ENCODE peak calls at places on chromosomes 5 and 9, in four cellular contexts. One of them, this sample, is unnamed.

GRCh38 chr5:81395262-81395661 is 1.3 kb upstream of the ACOT12 start:
- DNase-seq in cardiac muscle cell: no peak
- DNase-seq in small intestine: no peak
- DNase-seq in stomach: no peak
- DNase-seq in this sample: no peak

GRCh38 chr5:74919487-74919886 is 53.3 kb upstream of the FAM169A start:
- DNase-seq in cardiac muscle cell: peak; percentile 77
- DNase-seq in small intestine: peak; percentile 56
- DNase-seq in stomach: no peak
- DNase-seq in this sample: no peak

GRCh38 chr5:40399349-40399748 is 280.4 kb upstream of the PTGER4 start:
- DNase-seq in cardiac muscle cell: no peak
- DNase-seq in small intestine: no peak
- DNase-seq in stomach: no peak
- DNase-seq in this sample: no peak

GRCh38 chr5:61686491-61687257 is 354.6 kb downstream of the ZSWIM6 start:
- DNase-seq in cardiac muscle cell: no peak
- DNase-seq in small intestine: peak; percentile 62
- DNase-seq in stomach: no peak
- DNase-seq in this sample: no peak

GRCh38 chr9:89427621-89428221 is 70.2 kb downstream of the SEMA4D start:
- DNase-seq in cardiac muscle cell: no peak
- DNase-seq in small intestine: no peak
- DNase-seq in stomach: no peak
- DNase-seq in this sample: no peak

GRCh38 chr5:67192719-67193464 is 3.7 kb downstream of the CD180 start:
- DNase-seq in cardiac muscle cell: no peak
- DNase-seq in small intestine: no peak
- DNase-seq in stomach: no peak
- DNase-seq in this sample: no peak

GRCh38 chr9:122004589-122004988 is 88.5 kb downstream of the TTLL11 start:
- DNase-seq in cardiac muscle cell: no peak
- DNase-seq in small intestine: no peak
- DNase-seq in stomach: no peak
- DNase-seq in this sample: no peak

GRCh38 chr5:116359575-116359974 is 215.0 kb downstream of the SEMA6A start:
- DNase-seq in cardiac muscle cell: no peak
- DNase-seq in small intestine: no peak
- DNase-seq in stomach: no peak
- DNase-seq in this sample: no peak

GRCh38 chr5:30604648-30605262 is 588.7 kb upstream of the CDH6 start:
- DNase-seq in cardiac muscle cell: no peak
- DNase-seq in small intestine: no peak
- DNase-seq in stomach: no peak
- DNase-seq in this sample: no peak

GRCh38 chr5:116456036-116456435 is 118.6 kb downstream of the SEMA6A start:
- DNase-seq in cardiac muscle cell: no peak
- DNase-seq in small intestine: no peak
- DNase-seq in stomach: no peak
- DNase-seq in this sample: no peak

GRCh38 chr5:143824851-143825720 is 13.1 kb downstream of the HMHB1 start:
- DNase-seq in cardiac muscle cell: peak; percentile 83
- DNase-seq in small intestine: peak; percentile 74
- DNase-seq in stomach: peak; percentile 87
- DNase-seq in this sample: peak; percentile 83

GRCh38 chr9:135474915-135475314 is 4.7 kb upstream of the PPP1R26 start:
- DNase-seq in cardiac muscle cell: peak; percentile 21
- DNase-seq in small intestine: no peak
- DNase-seq in stomach: peak; percentile 40
- DNase-seq in this sample: no peak

GRCh38 chr5:37554938-37555337 is 175.8 kb downstream of the WDR70 start:
- DNase-seq in cardiac muscle cell: no peak
- DNase-seq in small intestine: peak; percentile 28
- DNase-seq in stomach: no peak
- DNase-seq in this sample: no peak

GRCh38 chr9:100554935-100555401 is 22.9 kb upstream of the CAVIN4 start:
- DNase-seq in cardiac muscle cell: peak; percentile 25
- DNase-seq in small intestine: no peak
- DNase-seq in stomach: no peak
- DNase-seq in this sample: no peak

GRCh38 chr5:172724658-172725183 is 46.3 kb downstream of the DUSP1 start:
- DNase-seq in cardiac muscle cell: no peak
- DNase-seq in small intestine: no peak
- DNase-seq in stomach: no peak
- DNase-seq in this sample: no peak

GRCh38 chr9:82022121-82022520 is 33.5 kb downstream of the SPATA31D1 start:
- DNase-seq in cardiac muscle cell: no peak
- DNase-seq in small intestine: no peak
- DNase-seq in stomach: no peak
- DNase-seq in this sample: no peak

GRCh38 chr5:172798422-172799215 is 27.6 kb upstream of the DUSP1 start:
- DNase-seq in cardiac muscle cell: peak; percentile 80
- DNase-seq in small intestine: no peak
- DNase-seq in stomach: no peak
- DNase-seq in this sample: peak; percentile 68

GRCh38 chr9:33690156-33690908 is 105.0 kb upstream of the PRSS3 start:
- DNase-seq in cardiac muscle cell: no peak
- DNase-seq in small intestine: no peak
- DNase-seq in stomach: no peak
- DNase-seq in this sample: no peak

GRCh38 chr9:104747245-104747564 is 278 bp upstream of the NIPSNAP3A start:
- DNase-seq in cardiac muscle cell: no peak
- DNase-seq in small intestine: no peak
- DNase-seq in stomach: no peak
- DNase-seq in this sample: no peak

GRCh38 chr9:126516936-126517750 is 96.6 kb upstream of the LMX1B start:
- DNase-seq in cardiac muscle cell: peak; percentile 86
- DNase-seq in small intestine: peak; percentile 20
- DNase-seq in stomach: no peak
- DNase-seq in this sample: peak; percentile 46

GRCh38 chr5:24538345-24538744 is 106.4 kb downstream of the CDH10 start:
- DNase-seq in cardiac muscle cell: no peak
- DNase-seq in small intestine: no peak
- DNase-seq in stomach: no peak
- DNase-seq in this sample: no peak

GRCh38 chr9:91783411-91783810 is 166.6 kb downstream of the ROR2 start:
- DNase-seq in cardiac muscle cell: no peak
- DNase-seq in small intestine: no peak
- DNase-seq in stomach: no peak
- DNase-seq in this sample: no peak

GRCh38 chr5:140989254-140989653 is 23.0 kb downstream of the PCDHAC2 start:
- DNase-seq in cardiac muscle cell: no peak
- DNase-seq in small intestine: no peak
- DNase-seq in stomach: no peak
- DNase-seq in this sample: no peak
- H3K36me3 ChIP-seq in cardiac muscle cell: no peaks in the 10 kb centered on the region
- H3K36me3 ChIP-seq in small intestine: no peaks in the 10 kb centered on the region
- H3K36me3 ChIP-seq in stomach: no peaks in the 10 kb centered on the region
- H3K36me3 ChIP-seq in this sample: no peaks in the 10 kb centered on the region

GRCh38 chr9:93531374-93531773 is 45.0 kb upstream of the PHF2 start:
- DNase-seq in cardiac muscle cell: no peak
- DNase-seq in small intestine: no peak
- DNase-seq in stomach: no peak
- DNase-seq in this sample: no peak
- H3K36me3 ChIP-seq in cardiac muscle cell: peaks cover 50% of the 10 kb centered on the region
- H3K36me3 ChIP-seq in small intestine: peaks cover 12% of the 10 kb centered on the region
- H3K36me3 ChIP-seq in stomach: peaks cover 99% of the 10 kb centered on the region
- H3K36me3 ChIP-seq in this sample: peaks cover 2% of the 10 kb centered on the region

GRCh38 chr9:2777454-2777853 is 60.1 kb downstream of the KCNV2 start:
- DNase-seq in cardiac muscle cell: no peak
- DNase-seq in small intestine: no peak
- DNase-seq in stomach: no peak
- DNase-seq in this sample: no peak
- H3K36me3 ChIP-seq in cardiac muscle cell: peaks cover 8% of the 10 kb centered on the region
- H3K36me3 ChIP-seq in small intestine: peaks cover 11% of the 10 kb centered on the region
- H3K36me3 ChIP-seq in stomach: peaks cover 80% of the 10 kb centered on the region
- H3K36me3 ChIP-seq in this sample: peaks cover 14% of the 10 kb centered on the region

DNA sequence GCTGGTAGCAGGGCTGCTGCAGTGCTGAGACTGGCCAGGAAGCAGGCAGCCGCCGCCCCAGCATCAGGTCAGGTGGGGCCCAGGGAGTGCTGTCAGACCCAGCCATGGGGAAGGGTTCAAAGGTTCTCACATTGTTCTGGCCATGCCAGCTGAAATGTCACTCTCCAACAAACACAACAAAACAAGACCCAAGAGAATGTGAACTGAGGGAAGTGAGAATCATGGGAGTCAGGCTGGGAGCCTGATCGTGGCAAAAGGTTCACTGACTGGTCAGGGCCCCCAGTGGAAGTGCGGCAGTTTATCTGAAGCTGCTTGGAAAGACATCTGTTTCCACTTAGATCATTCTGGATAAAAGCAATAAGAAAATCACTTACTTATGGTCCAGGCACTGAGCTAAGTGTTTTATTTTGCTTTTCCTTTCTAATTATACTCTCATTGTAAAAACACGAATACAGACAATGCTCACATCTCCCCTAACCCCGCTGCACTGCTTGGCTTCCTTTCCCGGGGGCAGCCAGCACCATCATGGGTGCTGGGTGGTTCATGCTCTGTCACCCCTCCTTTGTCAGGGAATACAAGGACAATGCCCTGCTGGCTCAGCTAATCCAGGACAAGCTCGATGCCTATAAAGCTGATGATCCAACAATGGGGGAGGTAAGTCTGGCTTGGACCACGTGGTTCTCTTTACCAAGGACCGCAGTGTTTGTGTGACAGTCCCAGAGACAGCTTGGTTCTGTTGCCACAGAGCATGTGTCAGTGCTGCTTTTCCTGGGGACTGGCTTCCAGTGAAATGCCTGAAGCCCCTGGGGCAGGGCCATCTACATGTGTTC is 41.9 kb upstream of the CFAP157 start:
- DNase-seq in cardiac muscle cell: peak; percentile 19
- DNase-seq in small intestine: peak; percentile 39
- DNase-seq in stomach: no peak
- DNase-seq in this sample: no peak
- H3K36me3 ChIP-seq in cardiac muscle cell: peaks cover 13% of the 10 kb centered on the region
- H3K36me3 ChIP-seq in small intestine: no peaks in the 10 kb centered on the region
- H3K36me3 ChIP-seq in stomach: peaks cover 82% of the 10 kb centered on the region
- H3K36me3 ChIP-seq in this sample: peaks cover 34% of the 10 kb centered on the region

DNA sequence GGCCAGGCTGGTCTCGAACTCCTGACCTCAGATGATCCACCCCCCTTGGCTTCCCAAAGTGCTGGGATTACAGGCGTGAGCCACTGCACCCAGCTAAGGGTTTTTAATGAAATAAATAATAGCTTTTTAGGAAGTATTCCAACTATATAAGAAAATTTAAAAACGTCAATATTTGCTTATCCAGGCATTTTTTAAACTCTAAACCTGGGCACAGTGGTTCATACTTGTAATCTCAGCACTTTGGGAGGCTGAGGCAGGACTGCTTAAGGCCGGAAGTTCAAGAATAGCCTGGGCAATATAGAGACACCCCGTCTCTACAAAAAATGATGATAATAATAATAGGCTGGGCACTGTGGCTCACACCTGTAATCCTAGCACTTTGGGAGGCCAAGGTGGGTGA is 14.2 kb downstream of the SKP1 start:
- DNase-seq in cardiac muscle cell: no peak
- DNase-seq in small intestine: no peak
- DNase-seq in stomach: no peak
- DNase-seq in this sample: no peak
- H3K36me3 ChIP-seq in cardiac muscle cell: peaks cover 73% of the 10 kb centered on the region
- H3K36me3 ChIP-seq in small intestine: peaks cover 23% of the 10 kb centered on the region
- H3K36me3 ChIP-seq in stomach: peaks cover 97% of the 10 kb centered on the region
- H3K36me3 ChIP-seq in this sample: peaks cover 25% of the 10 kb centered on the region

GRCh38 chr9:131140550-131140949 is 15.2 kb downstream of the NUP214 start:
- DNase-seq in cardiac muscle cell: no peak
- DNase-seq in small intestine: no peak
- DNase-seq in stomach: no peak
- DNase-seq in this sample: no peak

GRCh38 chr9:131142160-131142559 is 16.8 kb downstream of the NUP214 start:
- DNase-seq in cardiac muscle cell: no peak
- DNase-seq in small intestine: no peak
- DNase-seq in stomach: no peak
- DNase-seq in this sample: no peak

GRCh38 chr9:131140112-131140511 is 14.7 kb downstream of the NUP214 start:
- DNase-seq in cardiac muscle cell: no peak
- DNase-seq in small intestine: no peak
- DNase-seq in stomach: no peak
- DNase-seq in this sample: no peak

GRCh38 chr9:131138676-131139075 is 13.3 kb downstream of the NUP214 start:
- DNase-seq in cardiac muscle cell: no peak
- DNase-seq in small intestine: no peak
- DNase-seq in stomach: no peak
- DNase-seq in this sample: no peak
- H3K36me3 ChIP-seq in cardiac muscle cell: peaks cover 72% of the 10 kb centered on the region
- H3K36me3 ChIP-seq in small intestine: peaks cover 38% of the 10 kb centered on the region
- H3K36me3 ChIP-seq in stomach: peaks cover 98% of the 10 kb centered on the region
- H3K36me3 ChIP-seq in this sample: peaks cover 36% of the 10 kb centered on the region

DNA sequence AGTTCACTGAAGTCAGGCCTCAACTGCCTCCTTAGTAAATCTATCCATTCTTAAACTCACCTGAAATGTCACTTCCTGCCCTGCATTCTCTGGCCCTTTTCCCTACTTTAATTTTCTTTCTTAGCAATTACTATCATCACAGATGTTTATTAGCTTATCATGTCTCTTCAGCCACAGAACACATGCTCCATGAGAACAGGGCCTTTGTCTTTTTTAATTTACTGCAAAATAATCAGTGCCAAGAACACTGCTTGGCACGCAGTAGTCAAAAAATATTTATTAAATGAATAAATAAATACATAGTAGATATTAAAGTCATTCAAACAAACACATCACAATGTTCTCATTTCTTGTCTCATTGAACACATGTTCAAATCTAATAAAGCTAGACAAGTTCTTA is 46.2 kb downstream of the SKIC3 start:
- DNase-seq in cardiac muscle cell: no peak
- DNase-seq in small intestine: no peak
- DNase-seq in stomach: no peak
- DNase-seq in this sample: no peak
- H3K36me3 ChIP-seq in cardiac muscle cell: peaks cover 44% of the 10 kb centered on the region
- H3K36me3 ChIP-seq in small intestine: peaks cover 19% of the 10 kb centered on the region
- H3K36me3 ChIP-seq in stomach: peaks cover 96% of the 10 kb centered on the region
- H3K36me3 ChIP-seq in this sample: peaks cover 25% of the 10 kb centered on the region

DNA sequence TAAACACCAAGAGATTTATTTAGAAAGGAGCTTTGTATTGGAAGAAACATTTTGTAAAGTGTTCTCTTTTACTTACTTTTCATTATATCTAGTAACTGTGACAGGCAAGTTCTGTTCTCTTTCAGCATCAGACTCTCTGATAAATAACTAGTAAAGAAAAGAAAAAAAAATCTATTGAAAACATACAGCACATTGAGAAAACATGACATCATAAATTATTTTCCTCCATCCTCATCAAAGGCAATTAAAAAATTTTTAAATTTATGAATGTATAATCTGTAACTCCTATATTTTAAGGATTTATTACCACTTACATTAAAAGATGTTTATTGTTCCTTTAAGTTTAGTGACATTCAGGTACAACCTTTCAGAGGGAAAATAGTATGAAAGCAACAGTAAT is 11.1 kb downstream of the CCNH start:
- DNase-seq in cardiac muscle cell: no peak
- DNase-seq in small intestine: no peak
- DNase-seq in stomach: no peak
- DNase-seq in this sample: no peak
- H3K36me3 ChIP-seq in cardiac muscle cell: peaks cover 51% of the 10 kb centered on the region
- H3K36me3 ChIP-seq in small intestine: peaks cover 15% of the 10 kb centered on the region
- H3K36me3 ChIP-seq in stomach: peaks cover 98% of the 10 kb centered on the region
- H3K36me3 ChIP-seq in this sample: peaks cover 15% of the 10 kb centered on the region